ENCODE peak calls at places on chromosome 4, in eight cellular contexts. R is upper lobe of left lung; K is iPS DF 6.9; Y is COR-L47; P is fibroblast of mammary gland; B is activated gamma-delta T cell treated with Interleukin-2 at 50 U/mL for 16 hours; D is AG08395; W is stimulated activated CD8-positive, alpha-beta memory T cell treated with anti-CD3 and anti-CD28 coated beads, Interleukin-7, amount 100 ng/mL, for 1 hour. S is an unnamed sample.

GRCh38 chr4:149754526-149754925 is 61.1 kb downstream of the IQCM start:
- DNase-seq in R (no peak), K (no peak), Y (no peak), P (peak), B (no peak), D (peak), W (no peak), S (no peak)

GRCh38 chr4:175811171-175811570 is 893 bp downstream of the GPM6A start:
- DNase-seq in R (no peak), K (no peak), Y (no peak), P (no peak), B (no peak), D (no peak), W (no peak), S (no peak)

GRCh38 chr4:163404080-163404479 is 60.4 kb downstream of the NPY5R start:
- DNase-seq in R (no peak), K (no peak), Y (no peak), P (no peak), B (no peak), D (no peak), W (no peak), S (no peak)

GRCh38 chr4:110196871-110197420 is 1.5 kb downstream of the ELOVL6 start:
- DNase-seq in R (peak), K (no peak), Y (peak), P (peak), B (peak), D (peak), W (peak), S (peak)

GRCh38 chr4:164949448-164950118 is 27.9 kb downstream of the TRIM61 start:
- DNase-seq in R (no peak), K (no peak), Y (no peak), P (peak), B (no peak), D (peak), W (no peak), S (peak)

GRCh38 chr4:7842384-7843279 is 97.0 kb downstream of the AFAP1 start:
- DNase-seq in R (peak), K (no peak), Y (no peak), P (peak), B (no peak), D (peak), W (no peak), S (peak)

GRCh38 chr4:183335369-183335940 is 13.2 kb upstream of the CLDN24 start:
- DNase-seq in R (no peak), K (no peak), Y (no peak), P (peak), B (no peak), D (peak), W (no peak), S (peak)

GRCh38 chr4:187739771-187740170 is 255.8 kb upstream of the ZFP42 start:
- DNase-seq in R (no peak), K (no peak), Y (no peak), P (no peak), B (no peak), D (no peak), W (no peak), S (no peak)

GRCh38 chr4:161767116-161767515 is 396.7 kb downstream of the FSTL5 start:
- DNase-seq in R (no peak), K (no peak), Y (no peak), P (peak), B (no peak), D (peak), W (no peak), S (peak)

GRCh38 chr4:4603067-4603466 is 61.2 kb upstream of the STX18 start:
- DNase-seq in R (no peak), K (no peak), Y (no peak), P (no peak), B (no peak), D (no peak), W (no peak), S (no peak)

GRCh38 chr4:166143227-166143626 is 270.2 kb downstream of the TLL1 start:
- DNase-seq in R (no peak), K (no peak), Y (no peak), P (peak), B (no peak), D (no peak), W (no peak), S (peak)

GRCh38 chr4:4864443-4864939 is 5.0 kb downstream of the MSX1 start:
- DNase-seq in R (no peak), K (no peak), Y (no peak), P (no peak), B (no peak), D (no peak), W (no peak), S (peak)

GRCh38 chr4:117941611-117942010 is 92.7 kb upstream of the NDST3 start:
- DNase-seq in R (no peak), K (no peak), Y (no peak), P (no peak), B (no peak), D (no peak), W (no peak), S (no peak)

GRCh38 chr4:7425591-7426468 is 8.9 kb downstream of the PSAPL1 start:
- DNase-seq in R (no peak), K (no peak), Y (no peak), P (no peak), B (peak), D (no peak), W (no peak), S (no peak)

GRCh38 chr4:151660676-151661075 is 100.1 kb downstream of the GATB start:
- DNase-seq in R (no peak), K (no peak), Y (no peak), P (no peak), B (no peak), D (no peak), W (no peak), S (no peak)

GRCh38 chr4:5772528-5773270 is 61.7 kb downstream of the EVC start:
- DNase-seq in R (no peak), K (no peak), Y (peak), P (no peak), B (no peak), D (no peak), W (no peak), S (no peak)

GRCh38 chr4:168832746-168833575 is 177.1 kb downstream of the CBR4 start:
- DNase-seq in R (peak), K (no peak), Y (no peak), P (peak), B (no peak), D (peak), W (no peak), S (no peak)

GRCh38 chr4:54197926-54198325 is 31.2 kb upstream of the PDGFRA start:
- DNase-seq in R (no peak), K (no peak), Y (no peak), P (no peak), B (no peak), D (no peak), W (no peak), S (no peak)

GRCh38 chr4:176981074-176981473 is 188.4 kb upstream of the VEGFC start:
- DNase-seq in R (no peak), K (no peak), Y (no peak), P (peak), B (no peak), D (no peak), W (no peak), S (no peak)

GRCh38 chr4:48481581-48481980 is 1.6 kb upstream of the SLC10A4 start:
- DNase-seq in R (no peak), K (no peak), Y (no peak), P (no peak), B (no peak), D (no peak), W (no peak), S (no peak)

GRCh38 chr4:66489783-66490452 is 819.6 kb upstream of the EPHA5 start:
- DNase-seq in R (no peak), K (no peak), Y (no peak), P (peak), B (no peak), D (no peak), W (no peak), S (peak)

GRCh38 chr4:145523117-145523516 is 41.5 kb downstream of the SMAD1 start:
- DNase-seq in R (no peak), K (no peak), Y (no peak), P (peak), B (no peak), D (no peak), W (no peak), S (no peak)

GRCh38 chr4:158729716-158730559 is 6.7 kb upstream of the PPID start:
- DNase-seq in R (no peak), K (no peak), Y (peak), P (peak), B (peak), D (peak), W (peak), S (peak)

S was measured in fibroblast of gingiva.